ENCODE peak calls at places on chromosomes 2 and 18, in seven cellular contexts. T is H9, A is IMR-90, N is H1, G is neuronal stem cell, B is mesendoderm, Q is mesenchymal stem cell. D is an unnamed sample.

GRCh38 chr2:106107509-106108131 is 86.5 kb downstream of the UXS1 start:
- DNase-seq in T (no peak), A (peak), N (no peak), G (no peak), B (no peak), Q (peak), D (no peak)

GRCh38 chr18:59783138-59783537 is 85.9 kb upstream of the CCBE1 start:
- DNase-seq in T (peak), A (peak), N (peak), G (peak), B (peak), Q (peak), D (peak)

GRCh38 chr2:218229239-218229638 is 12.2 kb downstream of the ARPC2 start:
- DNase-seq in T (no peak), A (peak), N (no peak), G (no peak), B (no peak), Q (peak), D (peak)

GRCh38 chr18:54416459-54416858 is 58.8 kb downstream of the C18orf54 start:
- DNase-seq in T (no peak), A (peak), N (no peak), G (no peak), B (peak), Q (peak), D (no peak)

GRCh38 chr2:196376984-196377877 is 205.9 kb upstream of the STK17B start:
- DNase-seq in T (no peak), A (peak), N (no peak), G (no peak), B (no peak), Q (no peak), D (no peak)

GRCh38 chr2:55995206-55995605 is 71.6 kb upstream of the EFEMP1 start:
- DNase-seq in T (no peak), A (no peak), N (no peak), G (no peak), B (no peak), Q (no peak), D (no peak)

GRCh38 chr2:158970522-158970855 is 2.0 kb downstream of the TANC1 start:
- DNase-seq in T (no peak), A (no peak), N (no peak), G (no peak), B (no peak), Q (no peak), D (no peak)

GRCh38 chr2:105324732-105325131 is 4.8 kb downstream of the TGFBRAP1 start:
- DNase-seq in T (no peak), A (peak), N (no peak), G (no peak), B (peak), Q (peak), D (peak)

GRCh38 chr18:36402765-36403396 is 105.4 kb downstream of the FHOD3 start:
- DNase-seq in T (peak), A (peak), N (no peak), G (no peak), B (peak), Q (no peak), D (peak)

GRCh38 chr2:105834931-105835330 is 90.2 kb downstream of the NCK2 start:
- DNase-seq in T (no peak), A (no peak), N (no peak), G (no peak), B (no peak), Q (no peak), D (no peak)

GRCh38 chr18:76491436-76491800 is 3.6 kb downstream of the ZNF516 start:
- DNase-seq in T (peak), A (peak), N (no peak), G (peak), B (peak), Q (peak), D (no peak)

GRCh38 chr2:20962939-20963543 is 80.8 kb downstream of the APOB start:
- DNase-seq in T (peak), A (peak), N (peak), G (peak), B (peak), Q (peak), D (peak)

GRCh38 chr18:9647496-9648323 is 33.4 kb upstream of the PPP4R1 start:
- DNase-seq in T (no peak), A (no peak), N (no peak), G (no peak), B (no peak), Q (peak), D (no peak)

GRCh38 chr2:221896505-221897151 is 324.5 kb upstream of the EPHA4 start:
- DNase-seq in T (no peak), A (peak), N (no peak), G (no peak), B (peak), Q (peak), D (no peak)

GRCh38 chr2:96393989-96394761 is 58.6 kb downstream of the NCAPH start:
- DNase-seq in T (no peak), A (no peak), N (no peak), G (no peak), B (no peak), Q (no peak), D (no peak)

GRCh38 chr2:187377335-187377734 is 70.7 kb downstream of the CALCRL start:
- DNase-seq in T (no peak), A (peak), N (no peak), G (no peak), B (no peak), Q (no peak), D (no peak)

GRCh38 chr2:229392214-229392613 is 121.1 kb upstream of the PID1 start:
- DNase-seq in T (no peak), A (no peak), N (no peak), G (no peak), B (no peak), Q (no peak), D (no peak)

GRCh38 chr18:33652645-33653044 is 74.6 kb downstream of the ASXL3 start:
- DNase-seq in T (no peak), A (no peak), N (no peak), G (no peak), B (no peak), Q (no peak), D (no peak)

GRCh38 chr2:60536716-60537115 is 16.7 kb downstream of the BCL11A start:
- DNase-seq in T (no peak), A (no peak), N (no peak), G (no peak), B (no peak), Q (no peak), D (no peak)
- H3K9ac ChIP-seq in T (no peak), A (no peak), N (no peak), G (no peak), B (no peak), Q (no peak), D (no peak)

GRCh38 chr2:74886251-74886650 is 52.3 kb downstream of the HK2 start:
- DNase-seq in T (no peak), A (no peak), N (no peak), G (no peak), B (no peak), Q (no peak), D (no peak)
- H4K8ac ChIP-seq in T (no peak), A (peak), N (no peak), G (no peak), B (no peak), Q (no peak), D (no peak)

GRCh38 chr2:1183300-1183699 is 230.0 kb upstream of the TPO start:
- DNase-seq in T (no peak), A (no peak), N (no peak), G (no peak), B (peak), Q (no peak), D (no peak)
- H3K18ac ChIP-seq in T (no peak), A (no peak), N (no peak), G (no peak), B (no peak), Q (no peak), D (no peak)

GRCh38 chr2:1990151-1990589 is 245.9 kb upstream of the PXDN start:
- DNase-seq in T (no peak), A (no peak), N (no peak), G (no peak), B (no peak), Q (no peak), D (no peak)
- H3K9ac ChIP-seq in T (no peak), A (no peak), N (no peak), G (no peak), B (no peak), Q (no peak), D (no peak)

GRCh38 chr2:208319403-208319802 is 53.3 kb downstream of the PIKFYVE start:
- DNase-seq in T (no peak), A (no peak), N (no peak), G (no peak), B (no peak), Q (no peak), D (no peak)

GRCh38 chr2:208320686-208321085 is 54.6 kb downstream of the PIKFYVE start:
- DNase-seq in T (no peak), A (no peak), N (no peak), G (no peak), B (no peak), Q (peak), D (no peak)

GRCh38 chr2:208315081-208315788 is 49.2 kb downstream of the PIKFYVE start:
- DNase-seq in T (no peak), A (peak), N (no peak), G (no peak), B (no peak), Q (no peak), D (peak)

GRCh38 chr2:208318127-208318526 is 52.1 kb downstream of the PIKFYVE start:
- DNase-seq in T (no peak), A (no peak), N (no peak), G (no peak), B (peak), Q (no peak), D (no peak)
- H4K8ac ChIP-seq in T (no peak), A (no peak), N (no peak), G (no peak), B (no peak), Q (no peak), D (no peak)

GRCh38 chr2:128607440-128607839 is 288.8 kb upstream of the HS6ST1 start:
- DNase-seq in T (no peak), A (no peak), N (no peak), G (no peak), B (no peak), Q (no peak), D (no peak)

GRCh38 chr2:128606837-128607236 is 288.2 kb upstream of the HS6ST1 start:
- DNase-seq in T (peak), A (no peak), N (no peak), G (no peak), B (no peak), Q (no peak), D (no peak)

GRCh38 chr2:128607981-128608506 is 289.4 kb upstream of the HS6ST1 start:
- DNase-seq in T (no peak), A (no peak), N (no peak), G (no peak), B (no peak), Q (no peak), D (no peak)

GRCh38 chr2:128610496-128610895 is 291.8 kb upstream of the HS6ST1 start:
- DNase-seq in T (no peak), A (no peak), N (no peak), G (no peak), B (no peak), Q (no peak), D (no peak)

GRCh38 chr2:128608911-128609880 is 290.5 kb upstream of the HS6ST1 start:
- DNase-seq in T (no peak), A (no peak), N (no peak), G (no peak), B (no peak), Q (no peak), D (no peak)
- H3K18ac ChIP-seq in T (no peak), A (no peak), N (no peak), G (peak), B (no peak), Q (no peak), D (no peak)

DNA sequence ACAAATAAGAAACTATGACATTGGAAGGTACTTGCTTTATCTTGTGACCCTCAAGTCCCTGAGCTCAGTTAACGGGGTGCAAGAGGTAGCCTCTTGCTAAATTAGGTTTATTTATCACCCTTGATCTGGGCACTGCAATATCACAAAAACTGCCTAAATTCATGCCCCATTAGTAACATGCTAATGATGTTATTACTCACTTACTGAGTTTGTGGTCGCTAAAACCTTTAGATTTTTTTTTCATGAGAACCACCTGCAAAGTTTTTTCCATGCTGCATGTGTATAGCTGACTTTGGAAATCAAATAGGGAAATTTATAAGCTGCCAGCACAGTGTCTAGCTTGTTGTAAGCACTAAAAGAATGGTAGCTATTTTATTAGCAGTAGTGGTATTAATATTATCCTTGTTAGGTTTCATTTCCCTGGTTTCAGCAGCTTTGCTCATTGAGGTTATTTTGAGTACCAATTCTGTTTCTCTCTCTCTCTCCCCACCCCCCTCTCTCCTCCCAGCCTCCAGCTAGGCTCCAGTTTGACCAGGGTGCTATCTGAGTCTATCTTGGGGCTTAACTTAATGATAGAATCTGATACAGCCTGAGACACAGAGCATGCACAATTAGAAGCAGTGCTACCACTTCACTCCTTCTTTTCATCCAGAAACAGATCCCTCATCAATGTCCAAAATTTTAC is 88.7 kb upstream of the ATP8B1 start:
- DNase-seq in T (no peak), A (no peak), N (no peak), G (no peak), B (no peak), Q (no peak), D (no peak)
- H3K9ac ChIP-seq in T (no peak), A (no peak), N (no peak), G (no peak), B (no peak), Q (no peak), D (no peak)

GRCh38 chr2:12441750-12442626 is 274.7 kb upstream of the TRIB2 start:
- DNase-seq in T (no peak), A (no peak), N (no peak), G (no peak), B (peak), Q (peak), D (no peak)

GRCh38 chr2:12440731-12441130 is 276.0 kb upstream of the TRIB2 start:
- DNase-seq in T (no peak), A (no peak), N (no peak), G (peak), B (no peak), Q (no peak), D (no peak)

GRCh38 chr2:12437144-12437543 is 279.6 kb upstream of the TRIB2 start:
- DNase-seq in T (no peak), A (no peak), N (no peak), G (no peak), B (no peak), Q (no peak), D (no peak)

DNA sequence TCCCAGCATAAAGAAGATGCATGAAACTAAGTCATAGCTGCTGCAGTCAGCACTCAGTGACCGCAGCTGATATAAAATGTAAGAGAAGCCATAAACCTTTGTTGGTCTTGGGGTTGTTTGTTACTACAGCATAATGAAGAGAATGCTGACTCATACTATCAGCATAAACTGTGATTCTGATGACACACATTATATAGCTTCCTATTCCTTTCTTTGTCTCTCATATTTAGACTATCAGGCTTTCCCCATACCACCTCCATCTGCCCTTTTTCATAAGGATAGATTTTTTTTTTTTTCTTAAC is 274.2 kb upstream of the TRIB2 start:
- DNase-seq in T (no peak), A (peak), N (no peak), G (no peak), B (no peak), Q (peak), D (no peak)
- H4K8ac ChIP-seq in T (no peak), A (peak), N (no peak), G (no peak), B (no peak), Q (no peak), D (no peak)

GRCh38 chr2:172914277-172915003 is 161.2 kb upstream of the MAP3K20 start:
- DNase-seq in T (no peak), A (no peak), N (no peak), G (no peak), B (no peak), Q (no peak), D (no peak)

GRCh38 chr2:172912245-172912644 is 163.4 kb upstream of the MAP3K20 start:
- DNase-seq in T (no peak), A (no peak), N (no peak), G (no peak), B (no peak), Q (no peak), D (no peak)

GRCh38 chr2:172906401-172906811 is 169.2 kb upstream of the MAP3K20 start:
- DNase-seq in T (no peak), A (no peak), N (no peak), G (no peak), B (no peak), Q (no peak), D (no peak)

GRCh38 chr2:172908275-172908674 is 167.4 kb upstream of the MAP3K20 start:
- DNase-seq in T (no peak), A (no peak), N (no peak), G (no peak), B (no peak), Q (no peak), D (no peak)

DNA sequence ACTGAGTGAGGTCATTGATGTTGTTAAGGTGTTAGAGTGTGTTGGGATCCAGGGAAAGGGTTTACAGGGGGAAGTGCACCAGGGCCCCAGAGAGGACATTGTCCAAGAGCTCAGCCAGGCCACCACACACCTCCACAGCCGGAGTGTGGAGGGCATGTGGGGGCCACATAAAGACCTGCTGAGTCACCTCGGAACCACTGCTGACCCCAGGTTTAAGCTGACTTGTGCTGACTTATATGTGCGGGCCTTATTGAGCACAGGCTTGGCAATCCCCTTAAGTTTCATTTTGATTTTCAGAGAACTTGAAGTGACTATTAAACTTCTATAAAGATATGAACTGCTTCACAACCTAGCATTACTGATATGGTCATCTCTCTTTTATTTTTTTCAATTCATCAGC is 166.2 kb upstream of the MAP3K20 start:
- DNase-seq in T (no peak), A (no peak), N (no peak), G (no peak), B (no peak), Q (no peak), D (no peak)
- H3K18ac ChIP-seq in T (no peak), A (no peak), N (no peak), G (no peak), B (no peak), Q (no peak), D (no peak)